ENCODE peak calls at places on chromosomes 5 and 9, in eight cellular contexts. N is psoas muscle, D is hepatocyte, J is stomach, W is neuronal stem cell, E is brain microvascular endothelial cell, I is left lung, M is adipocyte. U is an unnamed sample. For H3K27me3, the result is how much of the 10 kb centered on the place peaks cover.

GRCh38 chr5:40441733-40442132 is 238.0 kb upstream of the PTGER4 start:
- DNase-seq in N (no peak), W (no peak), E (no peak), I (no peak), D (peak), M (no peak), J (no peak), U (no peak)

GRCh38 chr9:114153761-114154596 is 1.4 kb upstream of the COL27A1 start:
- DNase-seq in W (peak), N (peak), M (peak), I (no peak), J (peak), E (no peak), D (peak), U (no peak)

GRCh38 chr9:27110181-27110580 is 1.2 kb downstream of the TEK start:
- DNase-seq in N (no peak), J (no peak), W (no peak), E (no peak), I (no peak), D (no peak), M (no peak), U (no peak)

GRCh38 chr5:135489466-135490244 is 37.5 kb upstream of the TIFAB start:
- DNase-seq in J (no peak), D (no peak), N (no peak), M (no peak), W (no peak), E (no peak), I (no peak), U (no peak)

GRCh38 chr9:74683322-74683721 is 186.2 kb downstream of the RORB start:
- DNase-seq in M (no peak), N (no peak), W (no peak), I (no peak), E (no peak), D (no peak), J (no peak), U (no peak)

GRCh38 chr5:131746423-131746822 is 50.4 kb downstream of the FNIP1 start:
- DNase-seq in N (no peak), E (no peak), J (no peak), I (no peak), D (no peak), W (no peak), M (no peak), U (no peak)

GRCh38 chr9:811101-811531 is 30.4 kb upstream of the DMRT1 start:
- DNase-seq in I (no peak), J (no peak), W (no peak), N (no peak), D (no peak), E (peak), M (peak), U (peak)

GRCh38 chr9:98538626-98539031 is 170.1 kb downstream of the GABBR2 start:
- DNase-seq in M (peak), D (no peak), N (no peak), E (no peak), J (no peak), W (no peak), I (no peak), U (peak)

GRCh38 chr9:20630241-20630943 is 8.1 kb upstream of the MLLT3 start:
- DNase-seq in W (no peak), N (no peak), D (no peak), E (no peak), M (peak), J (no peak), I (no peak), U (no peak)

GRCh38 chr5:62475072-62475471 is 62.5 kb downstream of the IPO11 start:
- DNase-seq in D (no peak), M (peak), E (peak), N (peak), J (no peak), W (no peak), I (no peak), U (peak)

GRCh38 chr5:171969288-171969880 is 37.1 kb downstream of the FBXW11 start:
- DNase-seq in I (no peak), D (no peak), N (no peak), J (no peak), W (no peak), M (peak), E (no peak), U (no peak)

GRCh38 chr9:97109194-97109811 is 70.4 kb upstream of the CTSV start:
- DNase-seq in M (peak), E (peak), N (no peak), I (no peak), J (peak), W (peak), D (peak), U (peak)

GRCh38 chr9:132412089-132412488 is 2.1 kb downstream of the CFAP77 start:
- DNase-seq in M (peak), N (no peak), D (peak), I (no peak), W (no peak), E (peak), J (no peak), U (peak)

GRCh38 chr9:132216861-132217655 is 55.2 kb downstream of the NTNG2 start:
- DNase-seq in M (no peak), N (no peak), D (no peak), E (no peak), I (peak), W (no peak), J (no peak), U (no peak)

GRCh38 chr9:137308102-137308619 is 6.1 kb upstream of the NRARP start:
- DNase-seq in E (no peak), J (no peak), N (peak), W (no peak), M (no peak), D (peak), I (no peak), U (no peak)

GRCh38 chr5:103598997-103599556 is 36.5 kb upstream of the NUDT12 start:
- DNase-seq in N (no peak), E (no peak), M (peak), I (no peak), W (no peak), J (no peak), D (no peak), U (no peak)

GRCh38 chr5:168291281-168291960 is at the start of gene WWC1:
- DNase-seq in I (peak), D (peak), J (peak), E (no peak), N (no peak), M (peak), W (no peak), U (peak)

GRCh38 chr5:58012103-58012502 is 447.8 kb downstream of the PLK2 start:
- DNase-seq in J (no peak), D (peak), E (no peak), N (no peak), I (no peak), W (no peak), M (no peak), U (no peak)

GRCh38 chr5:141716009-141716408 is 34.0 kb upstream of the ARAP3 start:
- DNase-seq in E (no peak), M (no peak), I (no peak), D (no peak), W (no peak), N (no peak), J (no peak), U (peak)

GRCh38 chr9:91143642-91144041 is 218.1 kb downstream of the AUH start:
- DNase-seq in M (no peak), W (no peak), J (no peak), D (no peak), E (no peak), I (no peak), N (no peak), U (no peak)

GRCh38 chr9:96450613-96451544 is 910 bp downstream of the HABP4 start:
- DNase-seq in N (peak), J (peak), E (peak), W (no peak), I (peak), D (peak), M (peak), U (peak)

GRCh38 chr9:110746211-110746930 is 77.8 kb downstream of the MUSK start:
- DNase-seq in W (no peak), E (no peak), D (no peak), N (no peak), J (no peak), M (no peak), I (no peak), U (no peak)

GRCh38 chr5:66655395-66656324 is 59.5 kb downstream of the MAST4 start:
- DNase-seq in W (no peak), D (no peak), J (no peak), I (no peak), E (peak), M (no peak), N (no peak), U (peak)

GRCh38 chr9:129671519-129671918 is 6.1 kb downstream of the PRRX2 start:
- DNase-seq in J (no peak), M (peak), D (no peak), W (no peak), N (no peak), I (peak), E (no peak), U (no peak)

GRCh38 chr5:127092690-127093089 is 19.4 kb upstream of the C5orf63 start:
- DNase-seq in W (no peak), N (no peak), I (no peak), D (no peak), M (peak), E (peak), J (no peak), U (no peak)

GRCh38 chr5:148957591-148958202 is 105.2 kb downstream of the SH3TC2 start:
- DNase-seq in D (peak), J (peak), W (peak), N (no peak), M (peak), E (peak), I (no peak), U (peak)

GRCh38 chr5:141431286-141431685 is 979 bp downstream of the PCDHGA12 start:
- DNase-seq in E (no peak), W (no peak), D (no peak), M (no peak), J (no peak), N (no peak), I (no peak), U (no peak)

GRCh38 chr5:159022178-159022556 is 77.5 kb downstream of the EBF1 start:
- DNase-seq in I (peak), N (peak), J (no peak), M (no peak), D (peak), E (peak), W (no peak), U (peak)

GRCh38 chr5:52356311-52356918 is 431.3 kb upstream of the ITGA1 start:
- DNase-seq in I (no peak), J (no peak), W (no peak), E (no peak), N (no peak), D (peak), M (peak), U (no peak)

GRCh38 chr5:5291357-5291756 is 131.1 kb upstream of the ICE1 start:
- DNase-seq in D (no peak), I (no peak), W (no peak), M (no peak), N (no peak), J (no peak), E (peak), U (no peak)

GRCh38 chr9:13295556-13295955 is 16.1 kb upstream of the MPDZ start:
- DNase-seq in D (no peak), E (no peak), J (no peak), I (no peak), N (no peak), M (no peak), W (no peak), U (no peak)

GRCh38 chr9:114883709-114884108 is 46.7 kb downstream of the TNFSF8 start:
- DNase-seq in D (no peak), N (no peak), M (no peak), E (no peak), I (no peak), J (no peak), W (no peak), U (no peak)

GRCh38 chr5:147472669-147473131 is 37.2 kb downstream of the DPYSL3 start:
- DNase-seq in W (no peak), J (no peak), N (no peak), E (no peak), I (no peak), M (peak), D (no peak), U (no peak)
- H3K4me3 ChIP-seq in W (no peak), J (no peak), N (no peak), E (no peak), I (no peak), M (no peak), D (no peak), U (no peak)

DNA sequence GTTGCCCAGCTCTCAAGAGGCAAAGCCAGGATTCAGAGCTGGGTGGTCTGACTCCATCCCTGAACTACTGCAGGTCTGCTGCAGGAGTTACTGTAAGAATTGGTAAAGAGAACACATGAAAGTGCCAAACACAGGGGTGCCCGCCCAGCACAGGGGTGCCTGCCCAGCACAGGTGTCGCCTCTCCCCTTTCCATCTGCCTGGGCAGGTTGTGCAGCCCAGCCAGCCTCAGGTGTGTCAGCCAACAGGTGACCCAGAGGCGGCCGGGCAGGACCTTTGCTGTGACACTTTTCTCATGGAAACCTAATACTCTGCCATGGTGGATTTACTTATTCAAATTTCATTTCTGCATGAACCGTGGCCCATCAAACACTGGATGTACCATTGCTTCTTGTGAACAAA is 289.7 kb upstream of the IRX4 start:
- DNase-seq in J (no peak), N (no peak), I (no peak), W (no peak), D (no peak), E (no peak), M (no peak), U (no peak)
- H3K27me3 ChIP-seq in J (under half), N (under half), I (under half), W (under half), D (under half), E (under half), M (half or more), U (under half)

GRCh38 chr5:2750758-2751464 is 566 bp downstream of the IRX2 start:
- DNase-seq in M (no peak), D (peak), J (no peak), E (no peak), I (peak), W (no peak), N (no peak), U (peak)

GRCh38 chr5:2752875-2753435 is 1.5 kb upstream of the IRX2 start:
- DNase-seq in I (peak), N (no peak), W (no peak), M (no peak), J (peak), E (no peak), D (peak), U (no peak)

GRCh38 chr5:2750026-2750757 is 1.3 kb downstream of the IRX2 start:
- DNase-seq in M (no peak), N (no peak), J (no peak), E (no peak), I (peak), W (no peak), D (peak), U (peak)

GRCh38 chr5:2752059-2752874 is 790 bp upstream of the IRX2 start:
- DNase-seq in N (no peak), E (no peak), M (no peak), J (peak), W (no peak), I (peak), D (peak), U (peak)

GRCh38 chr5:2751592-2752021 is at the start of gene IRX2:
- DNase-seq in J (peak), W (peak), N (peak), E (no peak), M (no peak), I (peak), D (peak), U (peak)
- H3K4me3 ChIP-seq in J (peak), W (peak), N (peak), E (peak), M (peak), I (peak), D (peak), U (peak)

DNA sequence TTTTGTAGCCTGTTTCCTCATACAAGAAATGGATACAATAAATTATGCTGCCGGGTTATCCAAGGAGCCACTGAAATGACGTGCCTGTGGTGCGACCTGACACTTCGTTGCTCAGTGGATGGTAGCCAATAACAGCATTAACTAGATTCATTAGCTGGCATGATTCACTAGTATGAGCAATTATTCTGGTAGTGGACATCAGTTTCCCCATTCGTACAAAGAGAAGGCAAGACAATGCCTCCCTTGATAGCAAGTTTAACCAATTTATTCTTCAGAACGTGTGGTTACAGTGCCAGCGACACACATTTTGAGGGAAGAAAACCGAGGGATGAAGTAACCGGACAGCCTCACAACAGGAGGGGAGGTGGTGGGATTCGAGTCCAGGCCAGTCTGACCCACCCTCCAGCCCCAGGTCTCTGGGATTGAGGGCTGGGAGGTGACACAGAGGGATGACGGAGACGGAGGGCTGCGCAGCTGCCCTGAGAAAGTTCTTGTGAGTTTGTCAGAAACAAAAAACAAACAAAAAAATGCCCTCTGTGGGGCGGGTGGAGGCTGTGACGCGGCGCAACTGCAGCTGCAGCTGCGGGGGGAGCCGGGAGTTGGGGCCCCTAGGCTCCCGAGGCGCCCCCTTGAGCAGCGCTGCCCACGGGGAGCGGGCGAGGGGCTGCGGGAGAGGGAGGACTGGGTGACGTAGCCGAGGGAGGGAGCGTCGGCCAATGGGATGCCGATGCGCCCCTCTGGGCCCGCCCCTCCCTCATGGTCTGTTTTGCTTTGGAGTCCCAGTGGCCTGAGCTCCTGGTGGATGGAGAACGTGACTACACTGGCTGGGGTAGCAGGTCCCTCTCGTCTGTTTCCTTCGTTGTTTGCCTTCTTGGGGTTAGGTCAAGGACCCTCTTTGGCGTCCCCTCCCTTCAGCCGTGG is 10.9 kb downstream of the LHX2 start:
- DNase-seq in J (no peak), W (no peak), E (no peak), D (no peak), N (no peak), M (no peak), I (no peak), U (no peak)
- H3K27me3 ChIP-seq in J (under half), W (under half), E (half or more), D (half or more), N (half or more), M (half or more), I (half or more), U (under half)

DNA sequence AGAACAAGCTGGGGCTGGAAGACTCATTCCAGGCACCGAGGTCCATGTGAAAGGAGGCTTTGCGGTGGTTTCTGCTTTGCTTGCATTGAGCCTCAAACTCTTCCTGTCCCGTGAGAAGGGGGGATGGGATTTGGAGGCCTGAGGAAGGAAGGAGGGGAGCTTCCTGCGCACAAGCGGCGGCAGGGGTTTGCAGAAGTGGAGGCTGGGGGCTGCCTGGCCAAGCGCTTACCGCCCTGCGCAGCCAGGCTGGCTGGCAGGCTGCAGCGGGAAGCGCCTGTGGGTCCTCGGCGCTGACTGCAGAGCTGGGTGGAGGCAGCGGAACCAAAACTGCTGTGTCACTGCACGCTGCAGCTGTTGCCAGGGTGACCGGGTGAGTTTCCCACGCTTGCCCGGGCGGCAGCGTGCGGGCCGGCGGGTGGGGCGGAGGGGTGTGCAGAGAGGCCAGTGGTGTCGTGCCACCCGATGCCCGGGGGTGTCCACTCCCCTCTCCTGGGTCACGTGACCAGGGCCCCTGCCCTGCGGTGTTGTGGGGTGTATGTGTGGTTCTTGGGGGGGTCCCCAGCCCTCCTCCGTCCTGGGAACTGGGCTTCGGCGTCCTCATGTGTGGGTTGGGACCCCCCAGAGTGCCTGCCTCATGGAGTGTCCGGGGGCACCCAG is 81.0 kb downstream of the RXRA start:
- DNase-seq in E (peak), I (peak), N (peak), D (peak), W (peak), J (peak), M (peak), U (peak)
- H3K4me3 ChIP-seq in E (peak), I (peak), N (peak), D (no peak), W (peak), J (peak), M (peak), U (peak)

DNA sequence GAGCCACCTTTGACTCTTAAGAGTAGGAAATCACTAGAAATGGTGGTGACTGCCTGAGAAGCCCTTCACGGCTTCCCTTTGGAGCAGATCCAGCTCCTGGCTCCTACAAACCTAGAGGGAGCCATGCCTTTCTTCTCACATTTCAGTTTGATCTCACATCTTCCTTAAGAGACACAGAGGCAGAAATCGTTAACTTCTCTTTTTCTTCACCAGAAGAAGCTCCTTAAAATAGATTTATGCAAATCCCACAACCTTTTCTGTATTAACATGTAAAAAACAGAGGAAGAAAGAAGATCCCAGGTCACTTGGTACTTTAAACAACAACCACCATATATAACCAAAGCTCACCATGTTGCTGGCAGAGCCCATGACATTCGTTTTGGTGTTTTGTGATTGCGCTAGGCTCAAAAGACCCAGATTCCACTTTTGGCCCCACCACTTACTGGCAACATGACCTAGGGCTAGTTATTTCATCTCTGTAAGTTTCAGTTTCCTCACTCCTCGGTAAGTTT is 29.6 kb downstream of the PAX5 start:
- DNase-seq in N (no peak), D (no peak), J (no peak), W (no peak), E (no peak), I (no peak), M (no peak), U (no peak)
- H3K27me3 ChIP-seq in N (half or more), D (half or more), J (under half), W (under half), E (half or more), I (half or more), M (half or more), U (under half)